ENCODE peak calls at places on chromosomes 7 and 10, in ten cellular contexts. One of them, this sample, is unnamed.
A peak's percentile ranks its signal among the peaks of the same experiment; 100 is the strongest.

GRCh38 chr10:133089461-133089800 is 1.7 kb downstream of the ADGRA1 start:
- DNase-seq in Kasumi-1: no peak
- DNase-seq in GM04504: no peak
- DNase-seq in activated T-cell treated with anti-CD3 and anti-CD28 coated beads for 1 hour: no peak
- DNase-seq in WTC11: no peak
- DNase-seq in EL: no peak
- DNase-seq in GM06990: no peak
- DNase-seq in naive thymus-derived CD8-positive, alpha-beta T cell: no peak
- DNase-seq in memory B cell: no peak
- DNase-seq in activated T-helper 1 cell treated with Interleukin-2 at 50 U/mL for 16 hours: no peak
- DNase-seq in this sample: no peak

GRCh38 chr10:129579228-129579627 is 112.2 kb downstream of the MGMT start:
- DNase-seq in activated T-cell treated with anti-CD3 and anti-CD28 coated beads for 1 hour: no peak
- DNase-seq in activated T-helper 1 cell treated with Interleukin-2 at 50 U/mL for 16 hours: no peak
- DNase-seq in GM04504: no peak
- DNase-seq in WTC11: no peak
- DNase-seq in naive thymus-derived CD8-positive, alpha-beta T cell: no peak
- DNase-seq in EL: no peak
- DNase-seq in GM06990: no peak
- DNase-seq in memory B cell: no peak
- DNase-seq in Kasumi-1: no peak
- DNase-seq in this sample: no peak

GRCh38 chr7:116809636-116810266 is 52.6 kb upstream of the CAPZA2 start:
- DNase-seq in GM06990: peak; percentile 6
- DNase-seq in GM04504: peak; percentile 48
- DNase-seq in naive thymus-derived CD8-positive, alpha-beta T cell: no peak
- DNase-seq in activated T-cell treated with anti-CD3 and anti-CD28 coated beads for 1 hour: no peak
- DNase-seq in Kasumi-1: peak; percentile 78
- DNase-seq in WTC11: no peak
- DNase-seq in memory B cell: peak; percentile 41
- DNase-seq in activated T-helper 1 cell treated with Interleukin-2 at 50 U/mL for 16 hours: no peak
- DNase-seq in EL: peak; percentile 72
- DNase-seq in this sample: no peak

GRCh38 chr7:66146701-66147100 is 32.1 kb downstream of the CRCP start:
- DNase-seq in activated T-helper 1 cell treated with Interleukin-2 at 50 U/mL for 16 hours: no peak
- DNase-seq in Kasumi-1: no peak
- DNase-seq in EL: peak; percentile 48
- DNase-seq in GM06990: no peak
- DNase-seq in GM04504: peak; percentile 44
- DNase-seq in memory B cell: no peak
- DNase-seq in WTC11: no peak
- DNase-seq in naive thymus-derived CD8-positive, alpha-beta T cell: no peak
- DNase-seq in activated T-cell treated with anti-CD3 and anti-CD28 coated beads for 1 hour: no peak
- DNase-seq in this sample: no peak

GRCh38 chr10:78770167-78771090 is 298.3 kb upstream of the ZMIZ1 start:
- DNase-seq in memory B cell: no peak
- DNase-seq in EL: no peak
- DNase-seq in Kasumi-1: no peak
- DNase-seq in naive thymus-derived CD8-positive, alpha-beta T cell: no peak
- DNase-seq in activated T-cell treated with anti-CD3 and anti-CD28 coated beads for 1 hour: no peak
- DNase-seq in GM04504: no peak
- DNase-seq in activated T-helper 1 cell treated with Interleukin-2 at 50 U/mL for 16 hours: no peak
- DNase-seq in GM06990: no peak
- DNase-seq in WTC11: no peak
- DNase-seq in this sample: no peak

GRCh38 chr7:43534110-43534509 is 48.8 kb upstream of the STK17A start:
- DNase-seq in EL: peak; percentile 35
- DNase-seq in Kasumi-1: no peak
- DNase-seq in activated T-cell treated with anti-CD3 and anti-CD28 coated beads for 1 hour: no peak
- DNase-seq in GM06990: no peak
- DNase-seq in activated T-helper 1 cell treated with Interleukin-2 at 50 U/mL for 16 hours: no peak
- DNase-seq in naive thymus-derived CD8-positive, alpha-beta T cell: no peak
- DNase-seq in GM04504: peak; percentile 58
- DNase-seq in memory B cell: no peak
- DNase-seq in WTC11: no peak
- DNase-seq in this sample: no peak

GRCh38 chr7:38607466-38607865 is 23.7 kb downstream of the AMPH start:
- DNase-seq in activated T-cell treated with anti-CD3 and anti-CD28 coated beads for 1 hour: no peak
- DNase-seq in activated T-helper 1 cell treated with Interleukin-2 at 50 U/mL for 16 hours: no peak
- DNase-seq in WTC11: no peak
- DNase-seq in naive thymus-derived CD8-positive, alpha-beta T cell: no peak
- DNase-seq in Kasumi-1: no peak
- DNase-seq in memory B cell: no peak
- DNase-seq in GM06990: no peak
- DNase-seq in EL: no peak
- DNase-seq in GM04504: no peak
- DNase-seq in this sample: no peak

GRCh38 chr7:25989140-25989705 is 162.8 kb upstream of the NFE2L3 start:
- DNase-seq in Kasumi-1: no peak
- DNase-seq in activated T-helper 1 cell treated with Interleukin-2 at 50 U/mL for 16 hours: no peak
- DNase-seq in naive thymus-derived CD8-positive, alpha-beta T cell: no peak
- DNase-seq in GM04504: no peak
- DNase-seq in WTC11: no peak
- DNase-seq in activated T-cell treated with anti-CD3 and anti-CD28 coated beads for 1 hour: no peak
- DNase-seq in memory B cell: no peak
- DNase-seq in GM06990: no peak
- DNase-seq in EL: no peak
- DNase-seq in this sample: no peak

GRCh38 chr7:33869176-33869575 is 36.2 kb upstream of the BMPER start:
- DNase-seq in WTC11: no peak
- DNase-seq in activated T-helper 1 cell treated with Interleukin-2 at 50 U/mL for 16 hours: no peak
- DNase-seq in EL: no peak
- DNase-seq in activated T-cell treated with anti-CD3 and anti-CD28 coated beads for 1 hour: no peak
- DNase-seq in naive thymus-derived CD8-positive, alpha-beta T cell: no peak
- DNase-seq in GM06990: no peak
- DNase-seq in Kasumi-1: no peak
- DNase-seq in GM04504: no peak
- DNase-seq in memory B cell: no peak
- DNase-seq in this sample: no peak